ENCODE peak calls at places on chromosomes 6 and 20, in eight cellular contexts. L, M, D, V, R, Q, F and B are unnamed samples.

GRCh38 chr6:38417521-38417920 is 222.2 kb downstream of the BTBD9 start:
- DNase-seq in L (no peak), M (no peak), D (no peak), V (no peak), R (no peak), Q (no peak), F (no peak), B (no peak)

GRCh38 chr20:32199006-32199405 is 8.5 kb downstream of the PLAGL2 start:
- DNase-seq in L (no peak), M (no peak), D (no peak), V (no peak), R (no peak), Q (no peak), F (no peak), B (no peak)

GRCh38 chr6:35706468-35706867 is 17.8 kb upstream of the FKBP5 start:
- DNase-seq in L (no peak), M (no peak), D (no peak), V (no peak), R (no peak), Q (no peak), F (no peak), B (no peak)

GRCh38 chr6:112253505-112253841 is 894 bp downstream of the LAMA4 start:
- DNase-seq in L (no peak), M (no peak), D (no peak), V (no peak), R (no peak), Q (no peak), F (no peak), B (no peak)

GRCh38 chr20:8248051-8248450 is 116.0 kb downstream of the PLCB1 start:
- DNase-seq in L (no peak), M (no peak), D (no peak), V (no peak), R (no peak), Q (peak), F (no peak), B (no peak)

GRCh38 chr6:109001554-109001953 is 93.1 kb downstream of the SESN1 start:
- DNase-seq in L (no peak), M (no peak), D (no peak), V (no peak), R (no peak), Q (no peak), F (no peak), B (no peak)

GRCh38 chr6:35643162-35643535 is 45.6 kb downstream of the FKBP5 start:
- DNase-seq in L (no peak), M (no peak), D (no peak), V (no peak), R (no peak), Q (no peak), F (no peak), B (no peak)

GRCh38 chr6:135932651-135933050 is 81.2 kb downstream of the PDE7B start:
- DNase-seq in L (no peak), M (no peak), D (no peak), V (no peak), R (no peak), Q (peak), F (no peak), B (no peak)

GRCh38 chr20:13765299-13765698 is 19.4 kb downstream of the ESF1 start:
- DNase-seq in L (no peak), M (no peak), D (no peak), V (no peak), R (no peak), Q (no peak), F (no peak), B (no peak)

GRCh38 chr6:109024784-109025183 is 69.9 kb downstream of the SESN1 start:
- DNase-seq in L (no peak), M (no peak), D (no peak), V (peak), R (peak), Q (peak), F (no peak), B (no peak)

GRCh38 chr20:36821964-36822437 is 48.4 kb upstream of the DSN1 start:
- DNase-seq in L (peak), M (no peak), D (no peak), V (no peak), R (peak), Q (peak), F (no peak), B (no peak)

GRCh38 chr20:10925767-10926166 is 252.0 kb upstream of the JAG1 start:
- DNase-seq in L (no peak), M (no peak), D (peak), V (peak), R (no peak), Q (no peak), F (no peak), B (no peak)

GRCh38 chr6:144390886-144391285 is 105.8 kb downstream of the UTRN start:
- DNase-seq in L (no peak), M (no peak), D (peak), V (no peak), R (no peak), Q (no peak), F (no peak), B (no peak)

GRCh38 chr20:45341579-45341938 is 6.7 kb downstream of the SDC4 start:
- DNase-seq in L (no peak), M (no peak), D (no peak), V (no peak), R (no peak), Q (no peak), F (no peak), B (no peak)

GRCh38 chr6:103344554-103345163 is 1515.1 kb downstream of the HACE1 start:
- DNase-seq in L (no peak), M (no peak), D (no peak), V (no peak), R (no peak), Q (no peak), F (no peak), B (no peak)

GRCh38 chr20:10919549-10920140 is 245.8 kb upstream of the JAG1 start:
- DNase-seq in L (no peak), M (no peak), D (peak), V (peak), R (no peak), Q (no peak), F (peak), B (no peak)

GRCh38 chr6:108735991-108736345 is 112.3 kb upstream of the ARMC2 start:
- DNase-seq in L (peak), M (no peak), D (no peak), V (no peak), R (peak), Q (peak), F (no peak), B (no peak)

GRCh38 chr6:169803291-169803811 is 51.9 kb downstream of the ERMARD start:
- DNase-seq in L (no peak), M (no peak), D (no peak), V (no peak), R (no peak), Q (no peak), F (peak), B (no peak)

GRCh38 chr6:154548130-154548830 is 37.8 kb upstream of the CNKSR3 start:
- DNase-seq in L (peak), M (no peak), D (peak), V (peak), R (no peak), Q (no peak), F (no peak), B (no peak)

GRCh38 chr20:25623225-25623735 is 534 bp downstream of the NANP start:
- DNase-seq in L (peak), M (no peak), D (peak), V (peak), R (peak), Q (peak), F (peak), B (no peak)

GRCh38 chr6:92201618-92202017 is 1217.7 kb downstream of the EPHA7 start:
- DNase-seq in L (no peak), M (no peak), D (no peak), V (peak), R (no peak), Q (no peak), F (no peak), B (no peak)

GRCh38 chr6:170456334-170456733 is 96.8 kb downstream of the PSMB1 start:
- DNase-seq in L (no peak), M (no peak), D (no peak), V (no peak), R (no peak), Q (no peak), F (no peak), B (no peak)

GRCh38 chr20:59242714-59243626 is 57.4 kb upstream of the EDN3 start:
- DNase-seq in L (no peak), M (no peak), D (no peak), V (no peak), R (no peak), Q (no peak), F (no peak), B (no peak)

GRCh38 chr6:63509652-63510352 is 62.5 kb upstream of the LOC128125822 start:
- DNase-seq in L (peak), M (no peak), D (no peak), V (no peak), R (no peak), Q (no peak), F (no peak), B (no peak)

GRCh38 chr6:147075326-147075840 is 128.8 kb upstream of the STXBP5 start:
- DNase-seq in L (no peak), M (no peak), D (no peak), V (no peak), R (no peak), Q (no peak), F (no peak), B (no peak)

GRCh38 chr6:88780714-88781389 is 182.6 kb downstream of the RNGTT start:
- DNase-seq in L (no peak), M (peak), D (peak), V (peak), R (peak), Q (peak), F (no peak), B (peak)

GRCh38 chr20:54364365-54364764 is 111.0 kb upstream of the DOK5 start:
- DNase-seq in L (no peak), M (no peak), D (no peak), V (no peak), R (no peak), Q (no peak), F (no peak), B (no peak)

GRCh38 chr6:158914923-158915322 is 85.1 kb downstream of the RSPH3 start:
- DNase-seq in L (no peak), M (no peak), D (no peak), V (no peak), R (no peak), Q (no peak), F (no peak), B (no peak)

GRCh38 chr6:53269827-53270226 is 78.9 kb downstream of the ELOVL5 start:
- DNase-seq in L (no peak), M (no peak), D (no peak), V (no peak), R (no peak), Q (no peak), F (no peak), B (no peak)

GRCh38 chr20:48012401-48012974 is 227.2 kb upstream of the SULF2 start:
- DNase-seq in L (no peak), M (no peak), D (peak), V (peak), R (no peak), Q (no peak), F (no peak), B (peak)

GRCh38 chr6:109172096-109172495 is 76.8 kb downstream of the CEP57L1 start:
- DNase-seq in L (no peak), M (no peak), D (no peak), V (no peak), R (no peak), Q (no peak), F (no peak), B (no peak)

GRCh38 chr6:15401120-15401519 is 155.3 kb downstream of the JARID2 start:
- DNase-seq in L (no peak), M (no peak), D (no peak), V (no peak), R (no peak), Q (no peak), F (no peak), B (no peak)